ENCODE peak calls at places on chromosomes 3 and 15, in six cellular contexts. H is CD4-positive, alpha-beta T cell; D is G401; Z is GM23248; G is RPMI8226; S is ACHN. Q is an unnamed sample.

GRCh38 chr3:185878920-185879319 is 54.1 kb upstream of the IGF2BP2 start:
- DNase-seq in H (no peak), D (no peak), Z (no peak), S (no peak), G (no peak), Q (peak)

GRCh38 chr3:124431585-124431984 is 298.7 kb upstream of the UMPS start:
- DNase-seq in S (no peak), D (no peak), Z (no peak), G (no peak), H (no peak), Q (no peak)

GRCh38 chr3:122299872-122300460 is 25.1 kb upstream of the CSTA start:
- DNase-seq in H (no peak), Z (no peak), G (peak), D (no peak), S (peak), Q (peak)

GRCh38 chr3:10320320-10320677 is 613 bp downstream of the SEC13 start:
- DNase-seq in D (no peak), G (no peak), S (no peak), H (no peak), Z (peak), Q (no peak)

GRCh38 chr15:69505906-69506305 is 53.3 kb downstream of the RPLP1 start:
- DNase-seq in D (no peak), S (no peak), Z (no peak), H (no peak), G (no peak), Q (no peak)

GRCh38 chr3:14363976-14364375 is 38.4 kb upstream of the SLC6A6 start:
- DNase-seq in G (no peak), H (no peak), S (no peak), D (no peak), Z (no peak), Q (peak)

GRCh38 chr3:194314669-194315068 is 36.5 kb downstream of the CPN2 start:
- DNase-seq in Z (no peak), G (no peak), D (no peak), S (no peak), H (no peak), Q (no peak)

GRCh38 chr3:57179580-57180410 is 14.6 kb upstream of the IL17RD start:
- DNase-seq in G (peak), Z (peak), S (peak), H (no peak), D (peak), Q (peak)

GRCh38 chr15:50176869-50177268 is 5.1 kb upstream of the SLC27A2 start:
- DNase-seq in S (no peak), D (no peak), H (no peak), G (no peak), Z (peak), Q (no peak)

GRCh38 chr15:101056366-101057334 is 137.5 kb downstream of the LRRK1 start:
- DNase-seq in G (no peak), Z (no peak), H (no peak), D (no peak), S (no peak), Q (no peak)

GRCh38 chr15:79932447-79932846 is 35.6 kb upstream of the MTHFS start:
- DNase-seq in H (no peak), Z (no peak), S (no peak), D (no peak), G (no peak), Q (no peak)

GRCh38 chr3:123702720-123703119 is 117.9 kb upstream of the HACD2 start:
- DNase-seq in H (no peak), Z (no peak), D (no peak), S (no peak), G (no peak), Q (no peak)

GRCh38 chr3:42780892-42781700 is 8.0 kb upstream of the CCDC13 start:
- DNase-seq in Z (peak), D (peak), S (peak), G (peak), H (no peak), Q (peak)

GRCh38 chr3:66121288-66121687 is 82.6 kb upstream of the MAGI1 start:
- DNase-seq in S (peak), Z (peak), G (no peak), H (no peak), D (no peak), Q (peak)

GRCh38 chr3:183123891-183124290 is 24.6 kb upstream of the MCCC1 start:
- DNase-seq in S (no peak), H (no peak), Z (no peak), D (no peak), G (no peak), Q (no peak)

GRCh38 chr15:57671636-57672035 is 34.9 kb upstream of the POLR2M start:
- DNase-seq in H (no peak), D (no peak), Z (peak), S (no peak), G (no peak), Q (no peak)

GRCh38 chr3:9809239-9809614 is 835 bp upstream of the TTLL3 start:
- DNase-seq in S (no peak), H (no peak), Z (peak), G (no peak), D (no peak), Q (no peak)

GRCh38 chr3:101824691-101825090 is 24.6 kb upstream of the NFKBIZ start:
- DNase-seq in S (no peak), H (no peak), D (no peak), G (no peak), Z (peak), Q (peak)

GRCh38 chr15:74390552-74391288 is 23.3 kb upstream of the CYP11A1 start:
- DNase-seq in D (no peak), S (no peak), Z (no peak), G (peak), H (no peak), Q (no peak)

GRCh38 chr15:31279221-31280036 is 47.2 kb upstream of the KLF13 start:
- DNase-seq in G (no peak), Z (no peak), S (no peak), D (peak), H (no peak), Q (no peak)

GRCh38 chr3:53715815-53716483 is 130.3 kb downstream of the CHDH start:
- DNase-seq in D (no peak), S (no peak), G (no peak), Z (peak), H (no peak), Q (no peak)

GRCh38 chr3:16362781-16363180 is 97.8 kb downstream of the OXNAD1 start:
- DNase-seq in D (no peak), Z (peak), H (no peak), G (no peak), S (no peak), Q (no peak)

Q was measured in RCC 7860.